ENCODE peak calls at places on chromosomes 7 and 10, in seven cellular contexts. V, P, R, Z, K, I and N are unnamed samples.
A peak's percentile ranks its signal among the peaks of the same experiment; 100 is the strongest.

GRCh38 chr7:130071701-130072622 is 1.6 kb downstream of the KLHDC10 start:
- DNase-seq in V (peak; percentile 37), P (peak; percentile 87), R (peak; percentile 58), Z (no peak), K (peak; percentile 53), I (peak; percentile 68), N (peak; percentile 37)

GRCh38 chr7:1908823-1909420 is 238.8 kb downstream of the ELFN1 start:
- DNase-seq in V (no peak), P (no peak), R (no peak), Z (no peak), K (no peak), I (no peak), N (no peak)

GRCh38 chr7:41955475-41956243 is 252.8 kb upstream of the INHBA start:
- DNase-seq in V (peak; percentile 98), P (peak; percentile 99), R (no peak), Z (no peak), K (no peak), I (no peak), N (no peak)

GRCh38 chr10:100006241-100006886 is 3.4 kb downstream of the DNMBP start:
- DNase-seq in V (peak; percentile 83), P (peak; percentile 98), R (no peak), Z (no peak), K (no peak), I (no peak), N (no peak)

GRCh38 chr7:7321681-7322080 is 139.3 kb downstream of the C1GALT1 start:
- DNase-seq in V (no peak), P (no peak), R (peak; percentile 17), Z (no peak), K (no peak), I (no peak), N (no peak)

GRCh38 chr7:5697754-5698487 is 83.5 kb downstream of the RNF216 start:
- DNase-seq in V (no peak), P (no peak), R (no peak), Z (no peak), K (no peak), I (no peak), N (no peak)

GRCh38 chr10:71486465-71487114 is 89.9 kb downstream of the CDH23 start:
- DNase-seq in V (no peak), P (peak; percentile 38), R (no peak), Z (no peak), K (no peak), I (peak; percentile 29), N (peak; percentile 23)

GRCh38 chr7:156639426-156640256 is 933 bp upstream of the RNF32 start:
- DNase-seq in V (no peak), P (peak; percentile 11), R (no peak), Z (no peak), K (peak; percentile 4), I (no peak), N (no peak)

GRCh38 chr7:6026011-6026819 is 5.0 kb upstream of the ANKRD61 start:
- DNase-seq in V (no peak), P (peak; percentile 55), R (peak; percentile 33), Z (peak; percentile 51), K (peak; percentile 55), I (peak; percentile 84), N (no peak)

GRCh38 chr10:110372656-110373055 is 67.9 kb upstream of the SMNDC1 start:
- DNase-seq in V (no peak), P (peak; percentile 55), R (no peak), Z (no peak), K (no peak), I (no peak), N (no peak)

GRCh38 chr10:30359373-30360206 is 10.5 kb upstream of the MTPAP start:
- DNase-seq in V (no peak), P (peak; percentile 47), R (peak; percentile 1), Z (peak; percentile 39), K (peak; percentile 44), I (peak; percentile 66), N (peak; percentile 21)

GRCh38 chr10:81820418-81820817 is 54.6 kb upstream of the NRG3 start:
- DNase-seq in V (no peak), P (no peak), R (no peak), Z (no peak), K (no peak), I (no peak), N (no peak)

GRCh38 chr10:131176907-131177306 is 134.6 kb downstream of the TCERG1L start:
- DNase-seq in V (no peak), P (no peak), R (no peak), Z (no peak), K (no peak), I (no peak), N (no peak)

GRCh38 chr7:7449055-7449454 is 86.6 kb downstream of the COL28A1 start:
- DNase-seq in V (no peak), P (no peak), R (no peak), Z (no peak), K (no peak), I (no peak), N (no peak)

GRCh38 chr10:124626759-124627380 is 117.3 kb downstream of the FAM53B start:
- DNase-seq in V (no peak), P (no peak), R (no peak), Z (peak; percentile 55), K (no peak), I (peak; percentile 67), N (no peak)